ENCODE peak calls at places on chromosomes 2 and 18, in five cellular contexts. S, L, P, W and U are unnamed samples.

GRCh38 chr2:36549063-36549662 is 48.8 kb downstream of the FEZ2 start:
- DNase-seq in S (no peak), L (peak), P (no peak), W (no peak), U (no peak)

GRCh38 chr18:3402962-3403585 is 46.9 kb upstream of the TGIF1 start:
- DNase-seq in S (no peak), L (no peak), P (no peak), W (peak), U (no peak)

GRCh38 chr18:22667616-22668422 is 250.1 kb upstream of the CTAGE1 start:
- DNase-seq in S (no peak), L (peak), P (peak), W (no peak), U (no peak)

GRCh38 chr2:217220228-217221013 is 360.6 kb upstream of the TNP1 start:
- DNase-seq in S (no peak), L (peak), P (no peak), W (no peak), U (no peak)

GRCh38 chr2:101307950-101308431 is 510 bp downstream of the RNF149 start:
- DNase-seq in S (no peak), L (no peak), P (no peak), W (peak), U (peak)

GRCh38 chr18:22711381-22711717 is 221.8 kb upstream of the RBBP8 start:
- DNase-seq in S (peak), L (no peak), P (no peak), W (no peak), U (no peak)

GRCh38 chr2:37711308-37711731 is 39.9 kb upstream of the CDC42EP3 start:
- DNase-seq in S (no peak), L (no peak), P (peak), W (peak), U (peak)

GRCh38 chr2:227406177-227407031 is 18.7 kb upstream of the SCYGR1 start:
- DNase-seq in S (peak), L (peak), P (peak), W (peak), U (peak)

GRCh38 chr2:215338883-215339679 is 27.2 kb downstream of the ATIC start:
- DNase-seq in S (no peak), L (no peak), P (no peak), W (no peak), U (no peak)

GRCh38 chr18:36446059-36446458 is 148.5 kb downstream of the FHOD3 start:
- DNase-seq in S (no peak), L (no peak), P (no peak), W (no peak), U (no peak)

GRCh38 chr18:7940976-7941375 is 373.9 kb downstream of the PTPRM start:
- DNase-seq in S (no peak), L (no peak), P (no peak), W (no peak), U (peak)

GRCh38 chr2:11762031-11762430 is 15.6 kb downstream of the LPIN1 start:
- DNase-seq in S (no peak), L (no peak), P (no peak), W (no peak), U (no peak)

GRCh38 chr2:182463760-182464159 is 36.9 kb upstream of the PDE1A start:
- DNase-seq in S (no peak), L (no peak), P (no peak), W (no peak), U (no peak)

GRCh38 chr2:173572848-173573247 is 218.2 kb downstream of the CDCA7 start:
- DNase-seq in S (no peak), L (no peak), P (no peak), W (peak), U (no peak)

GRCh38 chr2:227035678-227036077 is 128.3 kb downstream of the COL4A4 start:
- DNase-seq in S (no peak), L (no peak), P (no peak), W (no peak), U (no peak)

GRCh38 chr2:220504890-220505564 is 877.6 kb downstream of the SLC4A3 start:
- DNase-seq in S (peak), L (peak), P (no peak), W (no peak), U (no peak)

GRCh38 chr18:11817229-11817628 is 34.0 kb upstream of the CHMP1B start:
- DNase-seq in S (no peak), L (no peak), P (no peak), W (no peak), U (no peak)

GRCh38 chr2:132669854-132670103 is 226 bp downstream of the LYPD1 start:
- DNase-seq in S (no peak), L (no peak), P (no peak), W (no peak), U (peak)

GRCh38 chr2:149799296-149799695 is 211.7 kb upstream of the MMADHC start:
- DNase-seq in S (no peak), L (peak), P (peak), W (peak), U (peak)

GRCh38 chr2:80288576-80288975 is 16.0 kb downstream of the LRRTM1 start:
- DNase-seq in S (no peak), L (no peak), P (no peak), W (no peak), U (peak)

GRCh38 chr2:37196320-37197195 is at the start of gene CEBPZOS:
- DNase-seq in S (peak), L (peak), P (peak), W (peak), U (peak)

GRCh38 chr2:233353769-233354499 is at the start of gene DGKD:
- DNase-seq in S (peak), L (peak), P (peak), W (peak), U (peak)

GRCh38 chr2:56656826-56657225 is 473.0 kb downstream of the CCDC85A start:
- DNase-seq in S (no peak), L (no peak), P (no peak), W (no peak), U (no peak)

GRCh38 chr2:149188291-149188690 is 142.1 kb upstream of the LYPD6 start:
- DNase-seq in S (no peak), L (no peak), P (no peak), W (no peak), U (no peak)

GRCh38 chr2:37875332-37875976 is 49.6 kb upstream of the RMDN2 start:
- DNase-seq in S (no peak), L (peak), P (no peak), W (no peak), U (peak)

GRCh38 chr2:69214898-69215297 is 172.1 kb downstream of the GFPT1 start:
- DNase-seq in S (peak), L (peak), P (no peak), W (no peak), U (no peak)

GRCh38 chr2:187890690-187891089 is 336.5 kb upstream of the TFPI start:
- DNase-seq in S (no peak), L (peak), P (no peak), W (no peak), U (no peak)

GRCh38 chr2:45929674-45930395 is 278.4 kb downstream of the PRKCE start:
- DNase-seq in S (no peak), L (no peak), P (no peak), W (no peak), U (no peak)

GRCh38 chr2:215607790-215608189 is 171.9 kb upstream of the FN1 start:
- DNase-seq in S (no peak), L (no peak), P (no peak), W (no peak), U (no peak)

GRCh38 chr2:26033270-26033768 is 565 bp upstream of the RAB10 start:
- DNase-seq in S (peak), L (peak), P (peak), W (no peak), U (peak)

GRCh38 chr2:11907178-11907577 is 160.7 kb downstream of the LPIN1 start:
- DNase-seq in S (no peak), L (no peak), P (no peak), W (no peak), U (no peak)

GRCh38 chr2:182088681-182089333 is 103.2 kb downstream of the PPP1R1C start:
- DNase-seq in S (no peak), L (no peak), P (no peak), W (no peak), U (no peak)

GRCh38 chr2:17635007-17635406 is 94.5 kb downstream of the VSNL1 start:
- DNase-seq in S (no peak), L (no peak), P (no peak), W (no peak), U (no peak)

GRCh38 chr2:27178469-27178868 is 29.7 kb downstream of the TCF23 start:
- DNase-seq in S (no peak), L (no peak), P (no peak), W (no peak), U (no peak)

GRCh38 chr2:27171351-27171848 is 22.6 kb downstream of the TCF23 start:
- DNase-seq in S (peak), L (no peak), P (no peak), W (no peak), U (no peak)

GRCh38 chr2:27175330-27175729 is 26.5 kb downstream of the TCF23 start:
- DNase-seq in S (no peak), L (no peak), P (no peak), W (no peak), U (no peak)

GRCh38 chr2:27177441-27178351 is 28.9 kb downstream of the TCF23 start:
- DNase-seq in S (peak), L (no peak), P (no peak), W (no peak), U (no peak)

GRCh38 chr2:27174638-27175037 is 25.8 kb downstream of the TCF23 start:
- DNase-seq in S (no peak), L (no peak), P (no peak), W (no peak), U (peak)
- H2AFZ ChIP-seq in S (no peak), L (no peak), P (no peak), W (no peak), U (peak)

GRCh38 chr2:240818293-240818542 is 1.8 kb downstream of the KIF1A start:
- DNase-seq in S (no peak), L (no peak), P (no peak), W (no peak), U (no peak)
- TF ChIP-seq EZH2 in S (peak), L (no peak), P (no peak), W (no peak), U (no peak)

DNA sequence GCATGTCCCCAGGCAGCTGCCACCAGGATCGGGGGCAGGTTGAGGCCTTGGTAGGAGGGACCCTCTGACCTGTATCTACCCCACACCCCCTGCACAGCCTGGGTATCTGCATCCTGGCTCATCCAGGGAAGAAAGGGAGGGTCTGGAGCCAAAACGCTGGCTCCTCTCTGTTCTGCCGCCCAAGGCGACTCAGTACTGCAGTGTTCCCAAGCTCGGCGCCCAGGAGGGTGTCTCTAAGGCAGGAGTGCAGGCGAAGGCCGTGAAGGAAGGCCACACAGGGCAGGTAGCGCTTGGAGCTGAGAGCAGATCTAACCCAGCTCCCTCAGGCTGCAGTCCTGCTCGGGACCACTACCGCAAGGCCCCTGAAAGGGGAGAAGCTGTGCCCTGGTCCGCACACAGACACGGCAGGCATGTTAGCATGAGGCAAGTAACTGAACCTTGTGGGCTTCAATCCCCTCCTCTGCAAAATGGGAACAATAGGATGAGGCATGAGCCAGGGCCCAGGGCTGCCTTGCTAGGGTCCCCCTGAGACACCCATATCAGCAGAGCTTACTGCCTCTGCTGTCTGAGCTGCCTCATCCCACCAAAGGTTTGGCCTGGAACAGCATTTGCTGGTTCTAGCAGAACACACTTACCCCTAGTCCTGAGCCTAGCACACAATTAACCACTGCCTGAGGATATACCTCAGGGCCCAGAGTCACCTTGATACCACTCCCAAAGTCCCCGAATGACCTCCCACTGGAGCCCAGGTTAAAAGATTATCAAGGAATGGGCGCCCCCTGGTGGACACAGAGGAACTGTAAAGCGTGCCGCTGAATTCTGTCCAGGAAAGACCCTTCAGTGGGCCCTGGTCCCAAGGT is 6.5 kb downstream of the PTMA start:
- DNase-seq in S (peak), L (peak), P (peak), W (peak), U (peak)
- H2AFZ ChIP-seq in S (no peak), L (no peak), P (no peak), W (no peak), U (no peak)

GRCh38 chr18:13219012-13219396 is 444 bp downstream of the LDLRAD4 start:
- DNase-seq in S (no peak), L (no peak), P (no peak), W (no peak), U (peak)
- TF ChIP-seq EZH2 in S (no peak), L (peak), P (no peak), W (no peak), U (peak)

DNA sequence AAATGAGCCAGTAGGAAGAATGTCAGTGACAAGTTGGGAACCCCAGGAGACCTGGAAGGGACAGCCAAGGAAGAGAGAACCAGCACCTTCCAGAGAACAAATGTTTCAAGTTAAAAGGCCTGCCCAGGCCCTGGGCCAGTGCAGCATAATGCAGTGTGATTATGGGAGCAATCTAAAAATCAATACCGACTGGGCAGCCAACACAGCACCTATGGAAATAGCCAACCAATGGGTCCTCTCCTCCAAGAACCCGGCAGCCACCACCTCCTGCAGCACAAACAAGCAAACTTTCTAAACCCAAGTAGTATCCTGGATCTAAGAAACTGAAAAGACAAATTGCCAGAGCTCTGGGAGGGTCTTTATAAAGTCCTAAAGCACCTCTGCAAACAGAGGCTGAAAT is 71.7 kb downstream of the CLHC1 start:
- DNase-seq in S (no peak), L (no peak), P (no peak), W (no peak), U (no peak)
- H2AFZ ChIP-seq in S (no peak), L (no peak), P (no peak), W (no peak), U (no peak)

GRCh38 chr2:24385366-24385765 is 25.0 kb upstream of the ITSN2 start:
- DNase-seq in S (no peak), L (no peak), P (no peak), W (no peak), U (no peak)
- TF ChIP-seq EZH2 in S (no peak), L (no peak), P (no peak), W (no peak), U (no peak)

GRCh38 chr18:13625843-13626543 is 100.4 kb downstream of the FAM210A start:
- DNase-seq in S (no peak), L (no peak), P (no peak), W (no peak), U (no peak)

GRCh38 chr18:13626544-13626908 is 99.8 kb downstream of the FAM210A start:
- DNase-seq in S (no peak), L (no peak), P (no peak), W (no peak), U (no peak)

GRCh38 chr18:13627639-13628038 is 98.7 kb downstream of the FAM210A start:
- DNase-seq in S (no peak), L (no peak), P (no peak), W (no peak), U (no peak)

GRCh38 chr18:13629841-13630747 is 96.3 kb downstream of the FAM210A start:
- DNase-seq in S (peak), L (peak), P (peak), W (peak), U (peak)

DNA sequence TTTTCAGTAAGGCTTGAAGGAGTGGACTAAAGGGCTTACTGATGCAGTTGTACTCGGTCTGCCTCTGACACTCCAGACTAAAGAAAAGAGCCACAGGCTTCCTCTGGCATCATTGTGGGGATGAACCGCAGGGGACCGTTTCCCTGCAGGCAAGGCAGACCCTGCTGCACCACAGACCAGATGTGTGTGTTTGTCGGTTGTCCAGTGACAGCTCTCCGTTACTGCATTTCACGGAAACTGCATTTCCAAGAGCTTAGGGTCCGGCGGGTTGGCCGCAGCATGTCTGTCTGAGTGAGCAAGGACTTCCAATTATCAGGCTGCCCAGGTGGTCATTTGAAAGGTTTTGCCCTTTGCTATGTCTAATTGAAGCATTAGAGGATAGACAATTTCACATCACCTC is 98.1 kb downstream of the FAM210A start:
- DNase-seq in S (no peak), L (no peak), P (no peak), W (no peak), U (peak)
- H2AFZ ChIP-seq in S (no peak), L (no peak), P (no peak), W (no peak), U (no peak)

DNA sequence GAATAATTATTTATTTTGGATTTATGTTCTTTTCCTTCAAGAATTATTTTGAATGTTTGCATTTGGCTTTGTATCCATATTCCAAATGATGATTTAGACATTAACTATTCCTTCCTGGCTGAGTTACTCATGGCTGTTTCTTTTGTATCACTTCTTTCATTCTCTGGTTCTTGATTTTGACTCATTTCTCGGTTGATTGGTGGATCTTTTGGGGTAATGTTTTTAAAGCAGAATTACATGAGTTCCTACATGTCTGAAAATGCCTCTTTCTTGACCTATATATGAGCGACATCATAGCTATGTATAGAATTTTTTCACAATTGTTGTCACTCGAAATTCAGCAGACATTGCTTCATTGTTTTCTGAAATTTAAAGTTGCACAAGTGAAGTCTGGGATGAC is 39.5 kb downstream of the CYP26B1 start:
- DNase-seq in S (no peak), L (no peak), P (no peak), W (no peak), U (no peak)
- TF ChIP-seq EZH2 in S (no peak), L (no peak), P (no peak), W (no peak), U (no peak)

DNA sequence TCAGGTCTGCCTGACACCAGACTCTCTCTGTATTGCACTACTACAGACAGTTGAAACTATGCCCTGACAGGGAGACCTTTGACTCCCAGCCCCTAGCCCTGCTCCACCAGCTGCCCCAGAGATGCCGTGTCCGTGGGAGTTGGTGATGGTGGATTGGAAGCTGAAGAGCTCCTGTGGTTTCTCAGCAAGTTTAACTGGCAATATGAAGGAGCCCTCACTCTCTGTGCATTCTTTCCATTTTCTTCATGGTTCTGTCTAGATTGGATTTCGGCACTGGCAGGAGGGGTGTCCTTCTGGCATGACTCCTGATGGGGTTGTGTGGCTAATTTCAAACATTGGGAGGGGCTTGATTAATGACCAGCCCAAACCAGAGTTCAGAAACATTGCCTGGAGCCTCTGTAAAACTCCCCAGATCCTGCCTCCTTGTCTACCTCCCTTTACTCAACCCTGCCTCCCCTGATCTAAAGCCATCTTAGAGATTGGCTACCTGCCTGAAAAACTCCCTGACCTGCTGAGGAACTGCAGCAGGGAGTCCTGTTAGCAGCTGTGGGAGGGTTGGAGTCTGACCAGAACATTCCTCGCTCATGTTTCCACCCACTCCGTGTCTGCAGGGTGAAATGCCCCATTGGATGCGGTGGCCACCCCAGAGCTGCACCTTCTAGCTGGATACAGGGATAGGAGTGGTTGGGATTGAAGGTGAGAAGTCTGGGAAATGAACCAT is 206.9 kb upstream of the SPRED2 start:
- DNase-seq in S (no peak), L (no peak), P (no peak), W (no peak), U (no peak)
- H2AFZ ChIP-seq in S (no peak), L (no peak), P (peak), W (no peak), U (no peak)